ENCODE peak calls at places on chromosomes 5 and 9, in six cellular contexts. C, O, K, M, P and V are unnamed samples.

GRCh38 chr9:2158111-2158610 is 143.0 kb downstream of the SMARCA2 start:
- DNase-seq in M (no peak), O (no peak), P (peak), C (peak), K (peak), V (no peak)

GRCh38 chr5:151038801-151039238 is 18.4 kb downstream of the GPX3 start:
- DNase-seq in K (peak), M (no peak), C (no peak), P (no peak), O (peak), V (no peak)

GRCh38 chr9:125763373-125763772 is 16.2 kb downstream of the PBX3 start:
- DNase-seq in O (no peak), M (no peak), K (no peak), P (no peak), C (no peak), V (no peak)

GRCh38 chr5:53965459-53965858 is 344.9 kb downstream of the ARL15 start:
- DNase-seq in K (peak), C (no peak), M (no peak), O (no peak), P (no peak), V (no peak)

GRCh38 chr9:4590430-4591122 is 71.5 kb upstream of the PLPP6 start:
- DNase-seq in O (no peak), C (no peak), P (no peak), K (peak), M (no peak), V (no peak)

GRCh38 chr5:51156222-51156621 is 227.0 kb upstream of the ISL1 start:
- DNase-seq in O (no peak), M (no peak), C (no peak), K (no peak), P (no peak), V (no peak)

GRCh38 chr9:16092627-16093091 is 539.8 kb downstream of the CCDC171 start:
- DNase-seq in K (no peak), M (no peak), O (no peak), C (no peak), P (no peak), V (no peak)

GRCh38 chr5:131305906-131306305 is 42.1 kb downstream of the CDC42SE2 start:
- DNase-seq in O (no peak), P (no peak), C (no peak), K (no peak), M (no peak), V (no peak)

GRCh38 chr5:15645376-15645775 is 145.4 kb downstream of the FBXL7 start:
- DNase-seq in K (peak), C (peak), M (no peak), P (no peak), O (no peak), V (no peak)

GRCh38 chr9:93105620-93106019 is 9.6 kb downstream of the CARD19 start:
- DNase-seq in P (no peak), K (no peak), O (no peak), C (no peak), M (no peak), V (no peak)

GRCh38 chr9:19028835-19029451 is 4.1 kb downstream of the SAXO1 start:
- DNase-seq in K (peak), C (peak), O (no peak), M (peak), P (no peak), V (no peak)

GRCh38 chr9:37946971-37947370 is 43.0 kb upstream of the SLC25A51 start:
- DNase-seq in O (no peak), M (no peak), P (no peak), C (no peak), K (no peak), V (no peak)

GRCh38 chr5:115086473-115086872 is 83.2 kb downstream of the TRIM36 start:
- DNase-seq in M (no peak), K (no peak), P (no peak), C (no peak), O (no peak), V (no peak)

GRCh38 chr5:135031813-135032612 is 2.0 kb downstream of the PITX1 start:
- DNase-seq in C (no peak), P (peak), M (no peak), O (peak), K (no peak), V (no peak)
- H3K4me3 ChIP-seq in C (peak), P (no peak), M (peak), O (no peak), K (peak), V (peak)

DNA sequence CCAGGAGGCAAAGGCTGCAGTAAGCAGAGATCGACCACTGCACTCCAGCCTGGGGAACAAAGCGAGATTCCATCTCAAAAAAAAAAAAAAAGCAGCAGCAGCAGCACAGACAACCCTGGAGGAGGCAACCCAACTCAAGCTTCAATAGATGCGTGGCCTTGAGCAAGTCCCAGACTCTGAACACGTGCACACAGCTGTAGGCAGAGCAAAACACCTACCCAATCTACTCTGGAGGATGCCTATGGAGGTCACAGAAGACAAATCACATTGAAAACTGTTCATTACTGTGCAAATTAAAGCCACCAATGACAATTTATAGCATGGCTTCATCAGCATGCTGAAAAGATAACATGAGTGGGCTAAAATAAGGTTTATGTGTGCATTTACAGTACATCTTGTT is 7.2 kb downstream of the TLE1 start:
- DNase-seq in K (no peak), P (no peak), O (no peak), C (no peak), M (no peak), V (no peak)
- H3K4me3 ChIP-seq in K (no peak), P (no peak), O (peak), C (no peak), M (no peak), V (no peak)

DNA sequence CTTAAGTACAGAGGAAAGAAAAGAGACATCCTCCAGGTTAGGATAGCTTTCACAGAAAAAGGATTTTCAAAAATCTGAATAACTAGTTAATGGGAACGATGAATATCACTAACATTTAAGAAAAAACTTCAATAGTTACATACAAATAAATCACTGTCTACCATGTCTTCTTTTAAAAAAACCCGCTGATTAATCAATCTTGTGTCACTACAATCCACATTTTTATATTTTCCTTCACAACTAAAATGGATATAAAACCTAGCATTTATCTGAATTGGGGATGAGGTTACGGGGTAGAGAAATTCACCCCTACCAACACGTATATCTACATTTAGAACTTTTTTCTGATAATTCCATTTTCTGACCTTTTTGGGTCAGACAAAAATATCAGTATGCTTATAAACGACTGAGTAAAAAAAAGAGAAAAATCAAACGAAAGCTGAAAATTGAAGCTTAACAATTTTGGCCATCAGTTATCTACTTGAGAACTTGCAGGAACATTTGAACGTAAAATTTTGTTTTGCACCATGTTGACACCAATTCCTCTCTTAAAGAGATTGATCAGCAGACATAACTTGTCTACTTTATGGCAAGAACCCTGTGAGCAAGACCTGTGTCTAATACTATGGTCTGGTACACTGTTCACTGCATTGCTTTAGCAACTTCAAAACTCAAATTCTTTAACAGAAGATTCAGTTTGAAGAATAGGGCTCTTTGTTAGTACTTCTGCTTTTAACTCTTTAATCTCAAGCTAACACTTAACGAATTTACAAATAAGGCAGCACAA is 4.8 kb downstream of the NR3C1 start:
- DNase-seq in C (no peak), O (no peak), P (no peak), M (no peak), K (peak), V (no peak)
- H3K4me3 ChIP-seq in C (peak), O (peak), P (peak), M (peak), K (peak), V (peak)

DNA sequence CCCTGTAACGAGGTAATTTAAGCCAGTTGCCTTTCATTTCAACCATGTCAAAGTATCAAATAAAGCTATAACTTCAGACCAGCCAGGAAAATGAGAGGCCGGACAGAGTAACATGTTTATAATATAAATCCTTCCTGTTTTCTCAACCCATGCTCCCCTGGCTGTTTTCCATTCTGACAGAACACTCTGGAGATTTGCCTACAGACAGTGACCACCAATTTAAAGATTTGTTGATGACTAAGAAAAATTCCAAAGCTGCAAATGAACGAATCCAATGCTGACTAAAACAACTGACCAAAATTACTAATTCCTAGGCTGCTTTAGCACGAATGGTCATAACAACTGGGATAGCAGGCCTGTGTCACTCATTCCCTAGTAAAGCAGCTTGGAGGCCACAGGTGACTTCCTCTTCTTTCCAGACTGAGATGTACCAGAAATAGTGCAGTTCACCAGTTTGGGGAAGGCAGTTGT is 141.4 kb downstream of the AOPEP start:
- DNase-seq in M (peak), O (no peak), C (peak), P (no peak), K (peak), V (peak)
- H3K4me3 ChIP-seq in M (no peak), O (no peak), C (no peak), P (no peak), K (peak), V (no peak)

GRCh38 chr5:154858251-154858971 is at the start of gene CNOT8:
- DNase-seq in M (peak), O (peak), C (peak), K (peak), P (peak), V (peak)

GRCh38 chr5:154860765-154861164 is 2.3 kb downstream of the CNOT8 start:
- DNase-seq in O (no peak), P (no peak), M (no peak), K (peak), C (no peak), V (no peak)

GRCh38 chr5:154861946-154862345 is 3.5 kb downstream of the CNOT8 start:
- DNase-seq in M (no peak), C (no peak), O (no peak), P (no peak), K (no peak), V (no peak)

GRCh38 chr5:154858972-154859950 is 834 bp downstream of the CNOT8 start:
- DNase-seq in C (no peak), P (no peak), O (no peak), K (peak), M (no peak), V (no peak)

DNA sequence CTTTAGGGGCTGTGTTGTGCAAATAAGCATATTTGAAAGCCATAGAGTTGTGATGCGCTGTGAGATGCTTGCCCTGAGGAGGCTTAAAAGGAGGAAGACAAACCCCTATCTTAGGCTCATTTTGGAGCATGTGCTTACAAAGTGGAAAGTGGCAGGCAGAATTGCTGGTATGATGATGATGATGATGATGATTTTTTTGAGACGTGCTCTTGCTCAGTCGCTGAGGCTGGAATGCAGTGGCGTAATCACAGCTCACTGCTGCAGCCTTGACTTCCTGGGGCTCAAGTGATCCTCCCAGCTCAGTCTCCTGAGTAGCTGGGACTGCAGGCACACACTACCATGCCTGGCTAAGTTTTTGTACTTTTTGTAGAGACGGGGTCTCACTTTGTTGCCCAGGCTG is 1.7 kb downstream of the CNOT8 start:
- DNase-seq in M (no peak), K (peak), P (peak), O (no peak), C (no peak), V (no peak)
- H3K4me3 ChIP-seq in M (peak), K (peak), P (peak), O (peak), C (peak), V (peak)

GRCh38 chr9:70258692-70259511 is at the start of gene SMC5:
- DNase-seq in O (peak), K (peak), P (peak), C (peak), M (no peak), V (no peak)

GRCh38 chr9:70256123-70256551 is 2.6 kb upstream of the SMC5 start:
- DNase-seq in P (no peak), O (no peak), C (peak), M (no peak), K (peak), V (no peak)

GRCh38 chr9:70257991-70258691 is 637 bp upstream of the SMC5 start:
- DNase-seq in M (no peak), C (peak), O (peak), K (peak), P (peak), V (no peak)

GRCh38 chr9:70257512-70257911 is 1.3 kb upstream of the SMC5 start:
- DNase-seq in O (no peak), M (no peak), K (no peak), C (no peak), P (no peak), V (no peak)

DNA sequence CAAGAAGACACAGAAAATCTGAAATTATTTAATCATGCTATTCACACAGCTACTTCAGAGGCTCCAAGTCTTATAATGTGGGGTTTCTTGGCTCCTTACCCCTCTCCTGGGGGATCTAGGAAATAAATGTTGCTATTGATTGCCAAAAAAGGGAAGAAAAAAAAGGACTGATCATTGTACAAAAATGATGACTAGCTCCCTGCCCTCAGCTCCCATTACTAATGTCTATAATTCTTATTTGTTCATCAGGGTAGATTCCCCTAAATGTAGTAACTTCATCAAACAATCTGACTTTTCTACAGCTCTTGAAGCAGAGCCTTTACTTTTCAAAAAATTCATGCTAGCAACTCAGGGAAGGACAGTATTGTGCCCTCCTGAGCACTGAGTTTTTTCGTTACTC is 3.3 kb upstream of the SMC5 start:
- DNase-seq in K (peak), M (no peak), C (no peak), P (no peak), O (no peak), V (no peak)
- H3K4me3 ChIP-seq in K (peak), M (peak), C (peak), P (peak), O (no peak), V (no peak)

GRCh38 chr5:56481147-56481997 is 248.2 kb upstream of the ANKRD55 start:
- DNase-seq in M (no peak), C (no peak), P (peak), K (peak), O (peak), V (no peak)
- H3K4me3 ChIP-seq in M (peak), C (peak), P (peak), K (peak), O (peak), V (peak)

DNA sequence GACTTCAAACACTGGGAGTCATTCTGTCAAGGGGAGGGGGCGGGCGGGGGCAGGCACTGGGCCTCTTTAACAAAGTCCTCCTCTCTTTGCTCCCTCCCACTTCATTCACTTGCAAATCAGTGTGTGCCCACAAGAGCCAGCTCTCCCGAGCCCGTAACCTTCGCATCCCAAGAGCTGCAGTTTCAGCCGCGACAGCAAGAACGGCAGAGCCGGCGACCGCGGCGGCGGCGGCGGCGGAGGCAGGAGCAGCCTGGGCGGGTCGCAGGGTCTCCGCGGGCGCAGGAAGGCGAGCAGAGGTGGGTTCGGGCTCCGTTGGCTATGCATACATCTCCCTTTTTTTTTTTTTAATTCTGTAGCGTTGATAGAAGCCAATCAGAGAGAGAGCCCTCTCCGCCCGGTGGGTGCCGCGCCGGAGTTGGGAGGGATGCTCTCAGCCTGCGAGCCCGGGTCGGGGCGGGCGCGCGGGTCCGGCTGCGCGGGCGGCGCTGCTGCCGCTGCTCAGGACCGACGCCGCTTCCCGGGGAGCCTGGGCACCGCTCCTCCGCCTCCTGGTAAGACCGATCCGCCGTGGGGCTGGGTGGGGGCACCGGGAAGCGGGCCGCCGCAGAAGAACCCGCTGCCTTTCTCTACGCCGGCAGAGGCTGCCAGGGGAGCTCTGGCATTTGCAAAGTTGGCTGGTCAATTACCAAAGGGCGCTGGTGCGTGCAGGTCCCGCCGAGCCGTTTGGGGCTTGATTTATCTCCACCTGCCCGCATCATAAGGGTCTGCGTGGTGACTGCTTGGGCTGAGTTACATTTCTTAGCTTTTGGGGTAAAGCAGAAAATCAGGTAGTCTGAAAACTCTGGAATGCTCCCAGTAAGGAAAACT is at the start of gene CDH6:
- DNase-seq in P (peak), O (peak), M (no peak), K (peak), C (no peak), V (no peak)
- H3K4me3 ChIP-seq in P (peak), O (peak), M (peak), K (peak), C (peak), V (peak)

GRCh38 chr9:112348993-112349333 is 15.5 kb upstream of the PTBP3 start:
- DNase-seq in O (no peak), M (no peak), C (no peak), K (peak), P (no peak), V (no peak)
- H3K4me3 ChIP-seq in O (peak), M (no peak), C (no peak), K (peak), P (peak), V (no peak)